ENCODE peak calls at places on chromosomes 5 and 9, in five cellular contexts. One of them, this sample, is unnamed.

GRCh38 chr9:6270896-6271295 is 55.3 kb downstream of the IL33 start:
- DNase-seq in mesenchymal stem cell: peak; percentile 4
- DNase-seq in fibroblast of lung: peak; percentile 5
- DNase-seq in H9: no peak
- DNase-seq in GM23248: no peak
- DNase-seq in this sample: no peak

GRCh38 chr5:81422671-81423070 is 28.7 kb upstream of the ACOT12 start:
- DNase-seq in mesenchymal stem cell: peak; percentile 95
- DNase-seq in fibroblast of lung: peak; percentile 96
- DNase-seq in GM23248: peak; percentile 74
- DNase-seq in H9: no peak
- DNase-seq in this sample: peak; percentile 23

GRCh38 chr9:117000834-117001233 is 313.7 kb downstream of the TRIM32 start:
- DNase-seq in GM23248: no peak
- DNase-seq in H9: no peak
- DNase-seq in fibroblast of lung: no peak
- DNase-seq in mesenchymal stem cell: no peak
- DNase-seq in this sample: no peak

GRCh38 chr9:113963017-113963620 is 87.0 kb downstream of the ZNF618 start:
- DNase-seq in H9: peak; percentile 67
- DNase-seq in GM23248: peak; percentile 75
- DNase-seq in fibroblast of lung: peak; percentile 71
- DNase-seq in mesenchymal stem cell: peak; percentile 55
- DNase-seq in this sample: peak; percentile 45

GRCh38 chr5:103774736-103775135 is 212.1 kb upstream of the NUDT12 start:
- DNase-seq in mesenchymal stem cell: peak; percentile 47
- DNase-seq in fibroblast of lung: no peak
- DNase-seq in GM23248: no peak
- DNase-seq in H9: no peak
- DNase-seq in this sample: peak; percentile 20

GRCh38 chr5:1785062-1785461 is 14.6 kb downstream of the MRPL36 start:
- DNase-seq in H9: no peak
- DNase-seq in GM23248: no peak
- DNase-seq in mesenchymal stem cell: no peak
- DNase-seq in fibroblast of lung: no peak
- DNase-seq in this sample: no peak

GRCh38 chr5:4065472-4066320 is 470.1 kb downstream of the IRX1 start:
- DNase-seq in GM23248: no peak
- DNase-seq in H9: no peak
- DNase-seq in fibroblast of lung: no peak
- DNase-seq in mesenchymal stem cell: no peak
- DNase-seq in this sample: peak; percentile 21

GRCh38 chr5:90483206-90483605 is 8.5 kb downstream of the POLR3G start:
- DNase-seq in GM23248: no peak
- DNase-seq in H9: no peak
- DNase-seq in mesenchymal stem cell: no peak
- DNase-seq in fibroblast of lung: no peak
- DNase-seq in this sample: no peak

GRCh38 chr5:81779125-81779934 is 28.4 kb upstream of the SSBP2 start:
- DNase-seq in GM23248: peak; percentile 66
- DNase-seq in mesenchymal stem cell: peak; percentile 49
- DNase-seq in H9: no peak
- DNase-seq in fibroblast of lung: peak; percentile 63
- DNase-seq in this sample: no peak

GRCh38 chr5:139660916-139661814 is 13.0 kb downstream of the CXXC5 start:
- DNase-seq in H9: no peak
- DNase-seq in mesenchymal stem cell: peak; percentile 97
- DNase-seq in GM23248: peak; percentile 99
- DNase-seq in fibroblast of lung: peak; percentile 93
- DNase-seq in this sample: peak; percentile 92

GRCh38 chr5:170570492-170570891 is 66.7 kb downstream of the KCNIP1 start:
- DNase-seq in mesenchymal stem cell: no peak
- DNase-seq in GM23248: no peak
- DNase-seq in fibroblast of lung: no peak
- DNase-seq in H9: no peak
- DNase-seq in this sample: no peak

GRCh38 chr9:96818535-96818934 is 35.8 kb downstream of the ZNF782 start:
- DNase-seq in mesenchymal stem cell: peak; percentile 19
- DNase-seq in GM23248: peak; percentile 0
- DNase-seq in H9: no peak
- DNase-seq in fibroblast of lung: peak; percentile 9
- DNase-seq in this sample: no peak

GRCh38 chr5:43036856-43037711 is 3.0 kb downstream of the ANXA2R start:
- DNase-seq in H9: peak; percentile 40
- DNase-seq in GM23248: peak; percentile 16
- DNase-seq in fibroblast of lung: peak; percentile 75
- DNase-seq in mesenchymal stem cell: no peak
- DNase-seq in this sample: no peak

GRCh38 chr5:1463326-1464095 is 18.3 kb upstream of the SLC6A3 start:
- DNase-seq in mesenchymal stem cell: no peak
- DNase-seq in fibroblast of lung: no peak
- DNase-seq in GM23248: no peak
- DNase-seq in H9: no peak
- DNase-seq in this sample: no peak

GRCh38 chr5:33148076-33148501 is 292.7 kb upstream of the TARS1 start:
- DNase-seq in mesenchymal stem cell: peak; percentile 54
- DNase-seq in H9: no peak
- DNase-seq in fibroblast of lung: peak; percentile 66
- DNase-seq in GM23248: peak; percentile 96
- DNase-seq in this sample: peak; percentile 31

GRCh38 chr5:6280425-6281100 is 97.8 kb downstream of the MED10 start:
- DNase-seq in GM23248: no peak
- DNase-seq in mesenchymal stem cell: no peak
- DNase-seq in fibroblast of lung: no peak
- DNase-seq in H9: no peak
- DNase-seq in this sample: no peak

GRCh38 chr9:136438548-136438908 is 1.1 kb downstream of the INPP5E start:
- DNase-seq in fibroblast of lung: no peak
- DNase-seq in GM23248: peak; percentile 60
- DNase-seq in H9: no peak
- DNase-seq in mesenchymal stem cell: peak; percentile 40
- DNase-seq in this sample: peak; percentile 44

GRCh38 chr9:124295097-124295794 is 37.5 kb downstream of the NEK6 start:
- DNase-seq in fibroblast of lung: no peak
- DNase-seq in GM23248: no peak
- DNase-seq in mesenchymal stem cell: peak; percentile 90
- DNase-seq in H9: no peak
- DNase-seq in this sample: peak; percentile 32

GRCh38 chr9:13142776-13143175 is 136.7 kb downstream of the MPDZ start:
- DNase-seq in H9: no peak
- DNase-seq in GM23248: no peak
- DNase-seq in mesenchymal stem cell: no peak
- DNase-seq in fibroblast of lung: no peak
- DNase-seq in this sample: no peak

GRCh38 chr5:127092690-127093089 is 19.4 kb upstream of the C5orf63 start:
- DNase-seq in mesenchymal stem cell: peak; percentile 81
- DNase-seq in GM23248: peak; percentile 60
- DNase-seq in fibroblast of lung: peak; percentile 65
- DNase-seq in H9: no peak
- DNase-seq in this sample: no peak

GRCh38 chr5:175922192-175922885 is 45.8 kb downstream of the THOC3 start:
- DNase-seq in GM23248: peak; percentile 90
- DNase-seq in mesenchymal stem cell: peak; percentile 75
- DNase-seq in H9: no peak
- DNase-seq in fibroblast of lung: peak; percentile 89
- DNase-seq in this sample: no peak

GRCh38 chr9:137611623-137612609 is 6.4 kb downstream of the ARRDC1 start:
- DNase-seq in mesenchymal stem cell: peak; percentile 57
- DNase-seq in H9: no peak
- DNase-seq in GM23248: peak; percentile 93
- DNase-seq in fibroblast of lung: peak; percentile 67
- DNase-seq in this sample: peak; percentile 91

GRCh38 chr5:155250601-155251000 is 237.0 kb downstream of the KIF4B start:
- DNase-seq in GM23248: no peak
- DNase-seq in mesenchymal stem cell: no peak
- DNase-seq in H9: no peak
- DNase-seq in fibroblast of lung: no peak
- DNase-seq in this sample: no peak

GRCh38 chr9:98707158-98708102 is 1.3 kb downstream of the GABBR2 start:
- DNase-seq in H9: peak; percentile 85
- DNase-seq in GM23248: peak; percentile 95
- DNase-seq in fibroblast of lung: peak; percentile 82
- DNase-seq in mesenchymal stem cell: peak; percentile 53
- DNase-seq in this sample: peak; percentile 84
- H2AFZ ChIP-seq in H9: no peak overlapping the region
- H2AFZ ChIP-seq in GM23248: peak overlapping the region; percentile 60
- H2AFZ ChIP-seq in fibroblast of lung: peak overlapping the region; percentile 33
- H2AFZ ChIP-seq in mesenchymal stem cell: no peak overlapping the region
- H2AFZ ChIP-seq in this sample: no peak overlapping the region

GRCh38 chr9:12094051-12094450 is 599.1 kb upstream of the TYRP1 start:
- DNase-seq in GM23248: no peak
- DNase-seq in H9: no peak
- DNase-seq in fibroblast of lung: no peak
- DNase-seq in mesenchymal stem cell: no peak
- DNase-seq in this sample: peak; percentile 11

DNA sequence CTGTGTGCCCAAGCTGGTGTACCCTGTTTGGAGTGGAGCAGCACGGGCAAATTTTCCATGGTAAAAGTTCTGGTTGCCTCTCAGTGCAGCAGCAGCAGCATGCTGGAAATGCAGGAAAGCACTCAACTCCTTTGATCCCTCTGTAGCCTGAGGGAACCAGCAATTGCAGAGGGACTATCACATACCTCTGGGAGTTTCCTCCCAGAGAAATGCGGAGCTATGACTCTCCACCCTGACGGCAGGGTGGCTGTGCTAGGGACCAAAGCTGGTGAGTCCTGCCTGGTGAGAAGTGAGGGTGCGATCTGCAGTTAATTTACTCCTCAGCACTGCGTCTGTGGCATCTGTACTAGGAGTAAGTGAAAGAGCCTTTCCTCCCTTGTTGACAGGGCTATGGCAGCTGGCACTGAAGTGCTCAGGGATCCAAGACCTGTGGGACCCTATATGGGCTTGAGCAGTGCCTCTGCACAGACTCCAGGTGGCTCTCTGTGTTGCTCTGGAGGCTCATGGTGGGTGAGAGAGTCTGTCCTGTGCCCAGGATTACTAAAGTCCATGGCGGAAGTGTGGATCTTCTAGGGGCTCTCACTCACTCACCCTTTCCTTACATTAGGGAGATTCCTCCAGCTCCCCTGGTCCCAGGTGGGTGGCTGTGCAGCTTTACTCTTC is 601.2 kb upstream of the TYRP1 start:
- DNase-seq in mesenchymal stem cell: no peak
- DNase-seq in GM23248: no peak
- DNase-seq in fibroblast of lung: no peak
- DNase-seq in H9: peak; percentile 40
- DNase-seq in this sample: no peak
- H2AFZ ChIP-seq in mesenchymal stem cell: no peak overlapping the region
- H2AFZ ChIP-seq in GM23248: no peak overlapping the region
- H2AFZ ChIP-seq in fibroblast of lung: no peak overlapping the region
- H2AFZ ChIP-seq in H9: no peak overlapping the region
- H2AFZ ChIP-seq in this sample: no peak overlapping the region

DNA sequence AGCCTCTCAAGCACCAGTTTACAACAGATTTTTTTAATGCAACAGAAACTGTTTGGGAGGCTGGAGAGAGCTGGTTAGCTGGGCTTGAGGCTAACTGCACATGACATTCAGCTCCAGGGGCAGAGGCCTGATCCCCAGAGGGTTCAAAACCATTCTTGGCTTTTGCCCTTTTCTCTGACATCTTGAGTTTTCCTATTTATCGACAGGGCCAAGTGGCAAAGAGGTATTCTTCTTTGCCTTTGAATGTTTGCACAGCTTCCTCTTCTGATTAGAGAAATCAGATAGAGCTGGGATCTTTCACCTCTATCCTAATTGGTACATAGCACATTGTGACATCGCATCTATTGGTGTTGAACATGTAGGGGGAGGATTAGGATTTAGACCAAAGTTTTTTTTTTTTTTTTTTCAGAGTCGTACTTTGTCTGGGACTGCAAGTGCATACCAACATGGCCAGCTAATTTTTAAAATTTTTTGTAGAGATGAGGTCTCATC is 143.7 kb downstream of the ACTBL2 start:
- DNase-seq in mesenchymal stem cell: no peak
- DNase-seq in fibroblast of lung: no peak
- DNase-seq in H9: no peak
- DNase-seq in GM23248: no peak
- DNase-seq in this sample: no peak
- H2AFZ ChIP-seq in mesenchymal stem cell: no peak overlapping the region
- H2AFZ ChIP-seq in fibroblast of lung: no peak overlapping the region
- H2AFZ ChIP-seq in H9: no peak overlapping the region
- H2AFZ ChIP-seq in GM23248: no peak overlapping the region
- H2AFZ ChIP-seq in this sample: no peak overlapping the region

GRCh38 chr9:101446732-101447131 is 11.2 kb upstream of the ALDOB start:
- DNase-seq in GM23248: no peak
- DNase-seq in mesenchymal stem cell: no peak
- DNase-seq in H9: no peak
- DNase-seq in fibroblast of lung: no peak
- DNase-seq in this sample: no peak
- H2AFZ ChIP-seq in GM23248: no peak overlapping the region
- H2AFZ ChIP-seq in mesenchymal stem cell: no peak overlapping the region
- H2AFZ ChIP-seq in H9: no peak overlapping the region
- H2AFZ ChIP-seq in fibroblast of lung: no peak overlapping the region
- H2AFZ ChIP-seq in this sample: no peak overlapping the region

GRCh38 chr9:108412755-108413154 is 443.0 kb downstream of the ACTL7B start:
- DNase-seq in mesenchymal stem cell: no peak
- DNase-seq in GM23248: peak; percentile 18
- DNase-seq in fibroblast of lung: no peak
- DNase-seq in H9: peak; percentile 86
- DNase-seq in this sample: peak; percentile 33
- H2AFZ ChIP-seq in mesenchymal stem cell: no peak overlapping the region
- H2AFZ ChIP-seq in GM23248: no peak overlapping the region
- H2AFZ ChIP-seq in fibroblast of lung: no peak overlapping the region
- H2AFZ ChIP-seq in H9: no peak overlapping the region
- H2AFZ ChIP-seq in this sample: no peak overlapping the region

This sample was measured in hepatocyte.